ENCODE peak calls at places on chromosomes 12 and 14, in four cellular contexts. L is HCT116, M is prostate gland, X is AG10803. J is an unnamed sample.

GRCh38 chr12:93751864-93752610 is 74.9 kb downstream of the CRADD start:
- DNase-seq in L (no peak), M (no peak), X (peak), J (no peak)

GRCh38 chr12:124939428-124940142 is 25.1 kb upstream of the UBC start:
- DNase-seq in L (peak), M (peak), X (peak), J (peak)

GRCh38 chr14:36505892-36506731 is 13.9 kb downstream of the NKX2-1 start:
- DNase-seq in L (no peak), M (no peak), X (no peak), J (no peak)

GRCh38 chr12:98998697-98999299 is 353.7 kb downstream of the APAF1 start:
- DNase-seq in L (peak), M (no peak), X (peak), J (no peak)

GRCh38 chr14:35576260-35576659 is 42.3 kb downstream of the INSM2 start:
- DNase-seq in L (no peak), M (no peak), X (no peak), J (no peak)

GRCh38 chr12:98990648-98991047 is 345.6 kb downstream of the APAF1 start:
- DNase-seq in L (no peak), M (no peak), X (no peak), J (no peak)

GRCh38 chr14:55869397-55870049 is 248.7 kb upstream of the PELI2 start:
- DNase-seq in L (no peak), M (no peak), X (no peak), J (no peak)

GRCh38 chr12:92553389-92553788 is 149.4 kb upstream of the PLEKHG7 start:
- DNase-seq in L (no peak), M (peak), X (no peak), J (no peak)

GRCh38 chr12:64256166-64256800 is 34.2 kb upstream of the KICS2 start:
- DNase-seq in L (peak), M (peak), X (peak), J (no peak)

GRCh38 chr14:102530828-102531478 is 21.4 kb upstream of the ANKRD9 start:
- DNase-seq in L (no peak), M (no peak), X (no peak), J (no peak)

GRCh38 chr12:49131973-49132461 is 822 bp upstream of the TUBA1B start:
- DNase-seq in L (no peak), M (peak), X (peak), J (no peak)

GRCh38 chr14:93480867-93481266 is 50.1 kb downstream of the UNC79 start:
- DNase-seq in L (no peak), M (no peak), X (no peak), J (no peak)

GRCh38 chr12:96112733-96113132 is 77.3 kb upstream of the LTA4H start:
- DNase-seq in L (no peak), M (no peak), X (no peak), J (no peak)

GRCh38 chr12:48004039-48004940 is at the start of gene COL2A1:
- DNase-seq in L (no peak), M (no peak), X (peak), J (no peak)

GRCh38 chr12:14982986-14983385 is 10.1 kb downstream of the PDE6H start:
- DNase-seq in L (no peak), M (no peak), X (no peak), J (no peak)

GRCh38 chr12:132009336-132009859 is 59.7 kb downstream of the EP400 start:
- DNase-seq in L (no peak), M (no peak), X (no peak), J (no peak)

GRCh38 chr12:54950071-54950727 is 34.4 kb downstream of the TESPA1 start:
- DNase-seq in L (no peak), M (no peak), X (no peak), J (no peak)

GRCh38 chr14:65238456-65238855 is 136.1 kb upstream of the MAX start:
- DNase-seq in L (no peak), M (no peak), X (peak), J (no peak)

GRCh38 chr12:113298861-113299545 is 35.9 kb downstream of the SLC8B1 start:
- DNase-seq in L (no peak), M (no peak), X (peak), J (no peak)

GRCh38 chr12:27924350-27925140 is 48.0 kb downstream of the PTHLH start:
- DNase-seq in L (no peak), M (no peak), X (peak), J (no peak)

GRCh38 chr12:2396448-2396871 is 343.7 kb downstream of the CACNA1C start:
- DNase-seq in L (no peak), M (peak), X (peak), J (no peak)

GRCh38 chr12:106135781-106136180 is 3.0 kb downstream of the NUAK1 start:
- DNase-seq in L (no peak), M (no peak), X (peak), J (no peak)

GRCh38 chr12:6788972-6789905 is at the start of gene CD4:
- DNase-seq in L (no peak), M (no peak), X (no peak), J (no peak)

GRCh38 chr12:34347367-34347766 is 325.1 kb downstream of the ALG10 start:
- DNase-seq in L (no peak), M (no peak), X (no peak), J (no peak)

GRCh38 chr14:100472491-100472890 is 114.7 kb downstream of the BEGAIN start:
- DNase-seq in L (no peak), M (no peak), X (no peak), J (no peak)

GRCh38 chr14:23723911-23724310 is 87.7 kb downstream of the DHRS2 start:
- DNase-seq in L (no peak), M (no peak), X (no peak), J (no peak)

GRCh38 chr12:85804663-85805062 is 31.5 kb downstream of the RASSF9 start:
- DNase-seq in L (no peak), M (no peak), X (peak), J (no peak)

GRCh38 chr14:35669782-35670181 is 135.8 kb downstream of the INSM2 start:
- DNase-seq in L (peak), M (peak), X (peak), J (no peak)

GRCh38 chr12:52347546-52348510 is 19.5 kb downstream of the KRT85 start:
- DNase-seq in L (no peak), M (no peak), X (no peak), J (no peak)

GRCh38 chr12:49198431-49199155 is 9.7 kb upstream of the TUBA1A start:
- DNase-seq in L (no peak), M (no peak), X (peak), J (no peak)

GRCh38 chr12:131269551-131269950 is 315.8 kb downstream of the ADGRD1 start:
- DNase-seq in L (no peak), M (no peak), X (no peak), J (no peak)

GRCh38 chr12:110301065-110301806 is 20.2 kb downstream of the ATP2A2 start:
- DNase-seq in L (no peak), M (no peak), X (no peak), J (no peak)
- TF ChIP-seq CTCF in L (no peak), M (no peak), X (no peak), J (no peak)

DNA sequence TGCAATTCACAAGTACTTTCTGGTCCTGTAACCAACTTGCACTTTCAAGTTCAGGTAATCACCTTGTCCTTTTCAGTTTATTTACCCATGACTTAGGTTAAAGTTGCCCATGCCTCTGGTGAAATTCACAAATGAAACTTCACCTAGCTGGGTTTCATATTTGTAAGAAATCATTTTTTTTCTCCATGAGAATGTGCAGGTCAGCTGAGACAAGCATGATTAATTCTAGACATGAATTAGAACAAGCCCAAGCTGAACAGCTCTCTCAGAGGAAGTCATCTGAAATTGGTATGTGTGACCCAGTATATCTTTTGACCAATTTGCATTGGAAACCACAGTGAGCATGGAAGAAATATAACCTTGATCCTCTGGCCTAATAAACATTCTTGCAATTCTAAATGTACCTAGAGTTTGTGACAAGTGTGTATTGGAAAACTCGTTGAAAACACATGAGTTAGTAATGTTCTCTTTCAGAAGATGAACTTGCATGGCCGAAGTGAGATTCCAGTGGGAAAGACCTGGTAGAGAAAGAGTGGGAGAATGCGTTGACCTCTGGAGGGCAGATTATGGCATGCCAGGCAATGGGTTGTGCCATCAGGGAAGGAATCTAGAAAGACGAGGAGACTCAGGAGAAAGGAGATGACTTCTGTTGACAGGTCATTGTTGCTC is 486.5 kb downstream of the ZFP36L1 start:
- DNase-seq in L (no peak), M (no peak), X (no peak), J (no peak)
- TF ChIP-seq CTCF in L (no peak), M (no peak), X (no peak), J (no peak)

DNA sequence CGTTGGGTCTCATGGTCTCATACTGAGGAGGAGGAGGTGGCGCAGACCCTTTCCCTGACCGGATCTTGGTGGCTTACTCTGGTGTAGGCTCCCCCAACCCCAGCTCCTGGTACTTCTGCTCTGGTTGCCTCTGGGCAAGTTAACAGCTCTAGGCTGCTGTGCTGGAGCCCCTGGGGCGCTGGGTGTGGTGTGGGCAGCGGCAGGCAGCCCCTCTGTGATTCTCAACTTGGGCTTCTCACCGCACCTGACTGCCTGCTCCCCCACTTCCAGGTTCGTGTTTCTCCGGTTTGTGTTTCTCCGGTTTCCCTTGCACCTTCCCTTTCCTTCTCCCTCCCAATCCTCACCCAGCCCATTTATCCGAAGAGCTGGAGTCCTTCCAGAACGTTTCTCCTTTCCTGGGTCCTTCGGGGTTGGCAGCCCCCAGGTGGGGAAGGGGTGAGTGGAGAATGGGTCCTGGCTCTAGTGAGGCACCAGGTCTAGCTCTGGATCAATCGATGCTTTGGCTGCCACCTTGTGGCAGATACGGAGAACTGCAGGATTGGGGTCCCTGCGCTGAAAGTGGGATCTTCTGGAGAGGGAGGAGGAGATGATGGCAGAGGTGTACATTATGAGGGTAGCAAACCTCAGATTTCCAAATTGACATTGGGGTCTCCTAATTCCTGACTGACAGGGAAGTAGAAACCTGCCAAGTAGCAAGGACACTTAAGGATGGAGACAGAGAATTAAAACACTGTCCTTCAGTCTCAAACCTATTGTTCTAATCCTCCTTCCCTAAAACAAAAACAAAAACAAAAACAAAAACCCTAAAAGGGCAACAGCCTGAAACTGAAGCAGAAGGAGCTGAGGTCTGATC is 8.3 kb downstream of the CISTR start:
- DNase-seq in L (no peak), M (peak), X (peak), J (peak)
- TF ChIP-seq CTCF in L (peak), M (peak), X (peak), J (peak)

GRCh38 chr14:33509927-33510535 is 440.8 kb downstream of the EGLN3 start:
- DNase-seq in L (no peak), M (no peak), X (peak), J (no peak)
- TF ChIP-seq CTCF in L (no peak), M (no peak), X (no peak), J (no peak)

GRCh38 chr12:110281549-110282342 is 699 bp downstream of the ATP2A2 start:
- DNase-seq in L (no peak), M (peak), X (peak), J (peak)

GRCh38 chr12:110282343-110282860 is 1.4 kb downstream of the ATP2A2 start:
- DNase-seq in L (no peak), M (no peak), X (no peak), J (no peak)

GRCh38 chr12:110279561-110279960 is 1.5 kb upstream of the ATP2A2 start:
- DNase-seq in L (no peak), M (no peak), X (no peak), J (no peak)

GRCh38 chr12:110279976-110280783 is 867 bp upstream of the ATP2A2 start:
- DNase-seq in L (no peak), M (peak), X (peak), J (peak)

GRCh38 chr12:110280784-110281548 is at the start of gene ATP2A2:
- DNase-seq in L (peak), M (peak), X (peak), J (peak)
- TF ChIP-seq CTCF in L (no peak), M (no peak), X (no peak), J (no peak)

GRCh38 chr14:90986510-90986909 is 73.9 kb downstream of the RPS6KA5 start:
- DNase-seq in L (no peak), M (no peak), X (no peak), J (no peak)

GRCh38 chr14:90981658-90982057 is 78.8 kb downstream of the RPS6KA5 start:
- DNase-seq in L (no peak), M (no peak), X (no peak), J (no peak)

GRCh38 chr14:90987140-90987539 is 73.3 kb downstream of the RPS6KA5 start:
- DNase-seq in L (no peak), M (no peak), X (no peak), J (no peak)

GRCh38 chr14:90983560-90983959 is 76.9 kb downstream of the RPS6KA5 start:
- DNase-seq in L (no peak), M (no peak), X (no peak), J (no peak)

DNA sequence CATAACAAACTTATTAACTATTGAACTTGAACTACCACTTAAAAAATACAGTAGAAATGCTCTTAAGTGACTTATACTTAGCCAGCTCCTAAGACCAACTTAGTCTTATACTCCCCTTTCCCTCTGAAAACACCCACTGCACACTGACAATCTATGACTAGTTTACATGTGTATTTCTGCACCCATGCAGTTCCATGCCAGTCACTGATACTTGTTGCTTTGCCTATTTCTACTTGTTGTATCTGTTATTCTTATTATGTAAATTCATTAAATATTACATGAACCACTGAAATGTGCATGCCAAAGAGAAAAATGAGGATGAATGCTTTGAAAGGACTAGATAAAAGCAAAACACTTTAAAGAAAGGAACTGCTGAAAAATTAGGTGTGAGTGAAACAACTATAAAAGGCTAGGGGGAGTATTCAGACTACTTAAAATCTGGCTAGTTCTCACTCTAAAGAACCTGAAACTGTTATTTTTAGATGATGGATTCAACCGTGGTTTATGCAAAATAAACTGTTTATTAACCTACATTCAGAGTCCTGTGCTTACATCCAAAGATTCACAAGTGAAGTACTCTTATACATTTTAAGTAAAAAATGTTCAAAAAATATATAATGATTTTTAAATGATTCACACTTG is 74.7 kb downstream of the RPS6KA5 start:
- DNase-seq in L (no peak), M (no peak), X (no peak), J (no peak)
- TF ChIP-seq CTCF in L (no peak), M (no peak), X (no peak), J (no peak)

GRCh38 chr14:89348726-89349125 is 68.3 kb downstream of the FOXN3 start:
- DNase-seq in L (no peak), M (no peak), X (no peak), J (no peak)

GRCh38 chr14:89347885-89348284 is 69.1 kb downstream of the FOXN3 start:
- DNase-seq in L (no peak), M (no peak), X (no peak), J (no peak)

GRCh38 chr14:89351958-89352404 is 65.1 kb downstream of the FOXN3 start:
- DNase-seq in L (no peak), M (no peak), X (no peak), J (no peak)

GRCh38 chr14:89351364-89351957 is 65.6 kb downstream of the FOXN3 start:
- DNase-seq in L (no peak), M (peak), X (peak), J (no peak)

GRCh38 chr14:89349196-89350008 is 67.6 kb downstream of the FOXN3 start:
- DNase-seq in L (no peak), M (no peak), X (no peak), J (no peak)
- TF ChIP-seq CTCF in L (no peak), M (no peak), X (no peak), J (no peak)